ENCODE peak calls at places on chromosomes 4 and X, in five cellular contexts. One of them, this sample, is unnamed.
A peak's percentile ranks its signal among the peaks of the same experiment; 100 is the strongest.

GRCh38 chr4:8731364-8731763 is 138.8 kb downstream of the CPZ start:
- DNase-seq in pancreas: no peak
- DNase-seq in GM06990: no peak
- DNase-seq in GM12878: no peak
- DNase-seq in GM13976: no peak
- DNase-seq in this sample: no peak

GRCh38 chr4:133638702-133639101 is 489.6 kb downstream of the PCDH10 start:
- DNase-seq in pancreas: no peak
- DNase-seq in GM06990: no peak
- DNase-seq in GM12878: no peak
- DNase-seq in GM13976: no peak
- DNase-seq in this sample: no peak

GRCh38 chr4:184934184-184934583 is 84.1 kb upstream of the HELT start:
- DNase-seq in pancreas: no peak
- DNase-seq in GM06990: no peak
- DNase-seq in GM12878: no peak
- DNase-seq in GM13976: no peak
- DNase-seq in this sample: no peak

GRCh38 chr4:1975391-1975801 is 33.4 kb downstream of the NELFA start:
- DNase-seq in pancreas: no peak
- DNase-seq in GM06990: no peak
- DNase-seq in GM12878: no peak
- DNase-seq in GM13976: no peak
- DNase-seq in this sample: no peak

GRCh38 chr4:48227662-48228061 is 42.0 kb downstream of the TEC start:
- DNase-seq in pancreas: no peak
- DNase-seq in GM06990: no peak
- DNase-seq in GM12878: no peak
- DNase-seq in GM13976: no peak
- DNase-seq in this sample: no peak

GRCh38 chrX:15598031-15598430 is 2.7 kb downstream of the ACE2 start:
- DNase-seq in pancreas: no peak
- DNase-seq in GM06990: no peak
- DNase-seq in GM12878: no peak
- DNase-seq in GM13976: no peak
- DNase-seq in this sample: no peak

GRCh38 chr4:117375101-117375500 is 289.7 kb upstream of the TRAM1L1 start:
- DNase-seq in pancreas: no peak
- DNase-seq in GM06990: no peak
- DNase-seq in GM12878: no peak
- DNase-seq in GM13976: no peak
- DNase-seq in this sample: no peak

GRCh38 chr4:46730075-46730474 is 179.0 kb downstream of the COX7B2 start:
- DNase-seq in pancreas: no peak
- DNase-seq in GM06990: no peak
- DNase-seq in GM12878: no peak
- DNase-seq in GM13976: no peak
- DNase-seq in this sample: no peak

GRCh38 chr4:1604706-1605205 is 79.4 kb downstream of the FAM53A start:
- DNase-seq in pancreas: no peak
- DNase-seq in GM06990: no peak
- DNase-seq in GM12878: no peak
- DNase-seq in GM13976: no peak
- DNase-seq in this sample: no peak

GRCh38 chr4:143411527-143412480 is 75.1 kb downstream of the GAB1 start:
- DNase-seq in pancreas: no peak
- DNase-seq in GM06990: no peak
- DNase-seq in GM12878: no peak
- DNase-seq in GM13976: no peak
- DNase-seq in this sample: no peak

GRCh38 chr4:162939086-162939485 is 227.6 kb downstream of the NAF1 start:
- DNase-seq in pancreas: no peak
- DNase-seq in GM06990: no peak
- DNase-seq in GM12878: no peak
- DNase-seq in GM13976: no peak
- DNase-seq in this sample: no peak

GRCh38 chrX:48531359-48531954 is 8.1 kb upstream of the TBC1D25 start:
- DNase-seq in pancreas: no peak
- DNase-seq in GM06990: no peak
- DNase-seq in GM12878: no peak
- DNase-seq in GM13976: no peak
- DNase-seq in this sample: no peak

GRCh38 chr4:7332216-7333023 is 102.3 kb downstream of the PSAPL1 start:
- DNase-seq in pancreas: no peak
- DNase-seq in GM06990: no peak
- DNase-seq in GM12878: no peak
- DNase-seq in GM13976: no peak
- DNase-seq in this sample: no peak

GRCh38 chrX:136666088-136666487 is 18.1 kb downstream of the CD40LG start:
- DNase-seq in pancreas: no peak
- DNase-seq in GM06990: no peak
- DNase-seq in GM12878: no peak
- DNase-seq in GM13976: no peak
- DNase-seq in this sample: no peak

GRCh38 chr4:39730067-39730466 is 32.1 kb downstream of the UBE2K start:
- DNase-seq in pancreas: no peak
- DNase-seq in GM06990: no peak
- DNase-seq in GM12878: no peak
- DNase-seq in GM13976: no peak
- DNase-seq in this sample: no peak

GRCh38 chrX:154791467-154791866 is 13.8 kb downstream of the MPP1 start:
- DNase-seq in pancreas: no peak
- DNase-seq in GM06990: no peak
- DNase-seq in GM12878: no peak
- DNase-seq in GM13976: no peak
- DNase-seq in this sample: no peak

GRCh38 chr4:109972786-109973528 is 60.3 kb downstream of the EGF start:
- DNase-seq in pancreas: no peak
- DNase-seq in GM06990: no peak
- DNase-seq in GM12878: no peak
- DNase-seq in GM13976: no peak
- DNase-seq in this sample: no peak

GRCh38 chrX:102934624-102935023 is 2.4 kb upstream of the RAB40AL start:
- DNase-seq in pancreas: peak; percentile 3
- DNase-seq in GM06990: no peak
- DNase-seq in GM12878: no peak
- DNase-seq in GM13976: peak; percentile 34
- DNase-seq in this sample: peak; percentile 36

GRCh38 chr4:72567821-72568620 is 1.0 kb downstream of the ADAMTS3 start:
- DNase-seq in pancreas: peak; percentile 52
- DNase-seq in GM06990: peak; percentile 19
- DNase-seq in GM12878: no peak
- DNase-seq in GM13976: no peak
- DNase-seq in this sample: peak; percentile 26

GRCh38 chr4:72569719-72570235 is 756 bp upstream of the ADAMTS3 start:
- DNase-seq in pancreas: no peak
- DNase-seq in GM06990: no peak
- DNase-seq in GM12878: no peak
- DNase-seq in GM13976: no peak
- DNase-seq in this sample: no peak

GRCh38 chr4:72567036-72567435 is 2.0 kb downstream of the ADAMTS3 start:
- DNase-seq in pancreas: no peak
- DNase-seq in GM06990: no peak
- DNase-seq in GM12878: no peak
- DNase-seq in GM13976: no peak
- DNase-seq in this sample: no peak

GRCh38 chr4:72571337-72571736 is 2.3 kb upstream of the ADAMTS3 start:
- DNase-seq in pancreas: no peak
- DNase-seq in GM06990: no peak
- DNase-seq in GM12878: no peak
- DNase-seq in GM13976: no peak
- DNase-seq in this sample: no peak

DNA sequence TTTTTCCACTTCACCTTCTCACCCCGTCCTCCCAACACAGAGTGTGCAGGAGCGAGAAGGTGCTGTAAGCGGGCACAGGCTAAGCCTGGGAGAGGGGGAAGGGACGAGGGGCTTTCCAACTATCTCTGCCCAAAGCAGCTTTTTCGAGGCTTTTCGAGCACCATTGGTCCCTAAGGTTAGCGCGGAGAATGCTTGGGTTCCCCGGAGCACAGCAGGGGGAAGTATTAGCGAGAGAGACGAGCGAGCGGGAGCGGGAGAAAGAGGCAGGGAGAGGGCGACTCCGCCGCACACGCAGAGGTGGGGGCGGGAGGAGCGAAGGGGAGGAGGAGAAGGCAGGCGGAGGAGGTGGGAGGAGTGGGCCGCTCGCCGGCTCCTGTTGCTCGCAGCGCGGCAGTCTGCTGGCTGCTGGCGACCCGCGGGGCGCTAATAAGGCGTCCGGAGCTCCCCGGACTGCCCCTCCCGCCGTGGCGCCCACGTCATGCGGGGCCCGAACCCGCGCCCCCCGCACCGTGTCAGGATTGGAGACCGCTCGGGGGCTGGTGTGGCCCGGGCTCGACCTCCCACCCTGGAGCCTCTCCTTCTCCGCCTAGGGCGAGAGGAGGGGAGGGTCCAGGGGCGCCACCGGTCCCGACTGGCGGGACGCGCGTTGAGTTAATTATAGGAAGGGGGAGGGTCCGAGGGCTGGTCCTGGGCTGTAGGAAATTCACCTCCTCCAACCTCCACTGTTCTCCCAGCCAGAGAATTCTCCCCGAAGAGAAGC is at the start of gene ADAMTS3:
- DNase-seq in pancreas: peak; percentile 52
- DNase-seq in GM06990: peak; percentile 11
- DNase-seq in GM12878: no peak
- DNase-seq in GM13976: peak; percentile 48
- DNase-seq in this sample: peak; percentile 26
- TF ChIP-seq CTCF in pancreas: no peak
- TF ChIP-seq CTCF in GM06990: no peak
- TF ChIP-seq CTCF in GM12878: no peak
- TF ChIP-seq CTCF in GM13976: no peak
- TF ChIP-seq CTCF in this sample: no peak

DNA sequence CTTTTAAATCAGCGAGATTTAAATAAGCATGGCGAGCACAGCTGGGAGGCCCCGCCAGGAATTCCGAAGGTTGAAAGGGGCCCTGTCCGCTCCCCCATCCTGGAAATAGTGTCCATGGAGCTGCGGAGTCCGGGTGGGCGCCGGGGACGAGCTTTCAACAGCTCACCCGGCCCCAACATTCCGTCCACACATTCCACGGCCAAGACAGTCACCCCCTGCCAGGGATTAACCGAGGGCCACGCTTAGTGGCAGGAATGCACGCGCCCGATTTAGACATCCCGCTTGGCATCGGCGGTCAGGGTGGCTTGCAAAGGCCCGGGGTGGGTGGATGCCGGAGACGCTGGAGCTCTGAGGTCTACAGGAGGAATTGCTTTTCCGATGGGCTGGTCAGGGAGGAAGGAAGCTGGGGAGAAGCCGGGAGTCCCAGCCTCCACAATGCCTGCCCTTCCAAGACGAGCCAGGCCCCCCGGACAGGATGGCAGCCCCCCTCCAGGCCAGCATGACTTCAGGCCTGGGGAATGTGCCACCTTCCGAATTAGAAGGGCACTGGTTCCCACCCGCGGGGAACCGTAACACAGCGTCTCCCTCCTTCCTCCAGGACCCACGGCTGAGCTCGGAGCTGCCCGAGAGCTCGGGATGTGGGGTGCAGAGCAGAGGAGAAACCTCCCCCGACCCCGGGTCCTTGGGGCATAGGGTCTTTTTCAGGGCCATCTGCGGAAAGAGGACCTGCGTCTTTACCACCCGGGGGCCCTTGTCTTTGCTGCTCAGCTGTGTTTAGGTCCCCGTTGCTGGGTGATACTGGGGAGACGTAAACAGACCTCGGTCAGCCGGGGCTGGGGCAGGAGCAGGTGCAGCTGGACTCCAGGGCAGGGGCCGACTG is 26.9 kb upstream of the PPP2R3B start:
- DNase-seq in pancreas: no peak
- DNase-seq in GM06990: no peak
- DNase-seq in GM12878: no peak
- DNase-seq in GM13976: no peak
- DNase-seq in this sample: no peak
- TF ChIP-seq CTCF in pancreas: no peak
- TF ChIP-seq CTCF in GM06990: no peak
- TF ChIP-seq CTCF in GM12878: no peak
- TF ChIP-seq CTCF in GM13976: no peak
- TF ChIP-seq CTCF in this sample: no peak

DNA sequence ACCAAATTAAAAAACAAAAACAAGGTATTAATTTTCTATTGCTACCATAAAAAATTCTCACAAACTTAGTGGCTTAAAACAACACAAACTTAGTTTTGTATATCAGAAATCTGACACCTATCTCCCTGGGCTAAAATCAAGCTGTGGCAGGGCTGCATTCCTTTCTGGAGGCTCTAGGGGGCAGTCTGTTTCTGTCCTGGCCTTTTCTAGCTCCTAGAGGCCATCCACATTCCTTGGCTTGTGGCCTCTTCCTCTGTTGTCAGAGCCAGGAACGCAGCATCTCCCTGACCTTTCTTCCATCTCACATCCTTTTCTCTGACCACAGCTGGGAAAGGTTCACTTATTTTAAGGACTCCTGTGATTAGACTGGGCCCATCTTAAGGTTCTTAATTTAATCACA is 38.9 kb upstream of the TLR2 start:
- DNase-seq in pancreas: no peak
- DNase-seq in GM06990: no peak
- DNase-seq in GM12878: no peak
- DNase-seq in GM13976: no peak
- DNase-seq in this sample: no peak
- TF ChIP-seq CTCF in pancreas: no peak
- TF ChIP-seq CTCF in GM06990: peak; percentile 45
- TF ChIP-seq CTCF in GM12878: no peak
- TF ChIP-seq CTCF in GM13976: no peak
- TF ChIP-seq CTCF in this sample: no peak

GRCh38 chr4:100117749-100118148 is 72.5 kb downstream of the DDIT4L start:
- DNase-seq in pancreas: no peak
- DNase-seq in GM06990: no peak
- DNase-seq in GM12878: no peak
- DNase-seq in GM13976: no peak
- DNase-seq in this sample: no peak
- TF ChIP-seq CTCF in pancreas: no peak
- TF ChIP-seq CTCF in GM06990: no peak
- TF ChIP-seq CTCF in GM12878: peak; percentile 30
- TF ChIP-seq CTCF in GM13976: no peak
- TF ChIP-seq CTCF in this sample: no peak

GRCh38 chrX:46279214-46279924 is 265.9 kb downstream of the ZNF674 start:
- DNase-seq in pancreas: no peak
- DNase-seq in GM06990: no peak
- DNase-seq in GM12878: no peak
- DNase-seq in GM13976: no peak
- DNase-seq in this sample: no peak
- TF ChIP-seq CTCF in pancreas: no peak
- TF ChIP-seq CTCF in GM06990: no peak
- TF ChIP-seq CTCF in GM12878: no peak
- TF ChIP-seq CTCF in GM13976: no peak
- TF ChIP-seq CTCF in this sample: no peak